ENCODE peak calls at places on chromosomes 13 and 19, in five cellular contexts. D is astrocyte, F is mesendoderm, I is heart left ventricle, Y is pancreas. O is an unnamed sample.

GRCh38 chr13:30607908-30608307 is 9.8 kb upstream of the USPL1 start:
- DNase-seq in I (no peak), Y (no peak), D (no peak), F (no peak), O (peak; percentile 55)

GRCh38 chr19:2253106-2254051 is 2.8 kb downstream of the JSRP1 start:
- DNase-seq in F (peak; percentile 67), D (no peak), Y (peak; percentile 69), I (no peak), O (no peak)

GRCh38 chr19:48403606-48404005 is 10.1 kb downstream of the GRIN2D start:
- DNase-seq in F (peak; percentile 91), I (no peak), Y (no peak), D (peak; percentile 56), O (peak; percentile 55)

GRCh38 chr13:33262069-33262487 is 23.5 kb downstream of the STARD13 start:
- DNase-seq in D (peak; percentile 76), Y (no peak), F (peak; percentile 83), I (peak; percentile 46), O (no peak)

GRCh38 chr13:38819053-38819452 is 132.2 kb downstream of the FREM2 start:
- DNase-seq in I (no peak), D (peak; percentile 51), Y (no peak), F (no peak), O (no peak)

GRCh38 chr13:109784590-109785140 is 1.7 kb downstream of the IRS2 start:
- DNase-seq in F (peak; percentile 82), I (peak; percentile 82), Y (peak; percentile 87), D (peak; percentile 40), O (peak; percentile 72)

GRCh38 chr13:51715613-51716012 is 88.3 kb downstream of the DHRS12 start:
- DNase-seq in I (no peak), Y (no peak), D (no peak), F (no peak), O (no peak)

GRCh38 chr19:5131031-5131865 is 162.3 kb downstream of the KDM4B start:
- DNase-seq in Y (no peak), I (no peak), D (no peak), F (no peak), O (no peak)

GRCh38 chr19:46602392-46603194 is 1.5 kb downstream of the CALM3 start:
- DNase-seq in Y (peak; percentile 76), F (no peak), D (no peak), I (no peak), O (no peak)
- H3K4me1 ChIP-seq in Y (peaks cover 15% of the 10 kb centered on the region), F (peaks cover 11% of the 10 kb centered on the region), D (peaks cover 19% of the 10 kb centered on the region), I (peaks cover 49% of the 10 kb centered on the region), O (peaks cover 20% of the 10 kb centered on the region)

GRCh38 chr19:13016245-13016627 is 21.0 kb downstream of the NFIX start:
- DNase-seq in F (no peak), I (no peak), Y (peak; percentile 1), D (no peak), O (no peak)
- H3K27ac ChIP-seq in F (no peak overlapping the region), I (peak overlapping the region; percentile 86), Y (no peak overlapping the region), D (peak overlapping the region; percentile 5), O (peak overlapping the region; percentile 75)

GRCh38 chr19:42068361-42068755 is 1.6 kb downstream of the GRIK5 start:
- DNase-seq in F (no peak), D (no peak), Y (no peak), I (no peak), O (no peak)
- H3K4me3 ChIP-seq in F (peak overlapping the region; percentile 16), D (no peak overlapping the region), Y (peak overlapping the region; percentile 40), I (no peak overlapping the region), O (no peak overlapping the region)

GRCh38 chr13:50074843-50075242 is 59.6 kb downstream of the KCNRG start:
- DNase-seq in F (no peak), I (no peak), D (no peak), Y (no peak), O (no peak)
- H3K4me1 ChIP-seq in F (no peaks in the 10 kb centered on the region), I (peaks cover 89% of the 10 kb centered on the region), D (peaks cover 2% of the 10 kb centered on the region), Y (peaks cover 5% of the 10 kb centered on the region), O (no peaks in the 10 kb centered on the region)

GRCh38 chr19:45133661-45134060 is 27.1 kb downstream of the NKPD1 start:
- DNase-seq in D (no peak), I (no peak), F (no peak), Y (no peak), O (no peak)

GRCh38 chr19:45130888-45131615 is 29.7 kb downstream of the NKPD1 start:
- DNase-seq in Y (no peak), D (no peak), F (no peak), I (no peak), O (no peak)

GRCh38 chr19:45128806-45129205 is 32.0 kb downstream of the NKPD1 start:
- DNase-seq in F (no peak), D (no peak), Y (no peak), I (no peak), O (no peak)

GRCh38 chr19:45128109-45128508 is 32.7 kb downstream of the NKPD1 start:
- DNase-seq in I (no peak), F (no peak), Y (no peak), D (no peak), O (no peak)

GRCh38 chr19:45130236-45130635 is 30.5 kb downstream of the NKPD1 start:
- DNase-seq in F (no peak), I (no peak), D (no peak), Y (no peak), O (no peak)
- H3K27ac ChIP-seq in F (no peak overlapping the region), I (no peak overlapping the region), D (no peak overlapping the region), Y (no peak overlapping the region), O (no peak overlapping the region)

GRCh38 chr19:640156-640548 is 473 bp downstream of the FGF22 start:
- DNase-seq in Y (peak; percentile 82), D (no peak), I (no peak), F (no peak), O (no peak)
- H3K4me3 ChIP-seq in Y (peak overlapping the region; percentile 44), D (no peak overlapping the region), I (peak overlapping the region; percentile 60), F (no peak overlapping the region), O (no peak overlapping the region)

DNA sequence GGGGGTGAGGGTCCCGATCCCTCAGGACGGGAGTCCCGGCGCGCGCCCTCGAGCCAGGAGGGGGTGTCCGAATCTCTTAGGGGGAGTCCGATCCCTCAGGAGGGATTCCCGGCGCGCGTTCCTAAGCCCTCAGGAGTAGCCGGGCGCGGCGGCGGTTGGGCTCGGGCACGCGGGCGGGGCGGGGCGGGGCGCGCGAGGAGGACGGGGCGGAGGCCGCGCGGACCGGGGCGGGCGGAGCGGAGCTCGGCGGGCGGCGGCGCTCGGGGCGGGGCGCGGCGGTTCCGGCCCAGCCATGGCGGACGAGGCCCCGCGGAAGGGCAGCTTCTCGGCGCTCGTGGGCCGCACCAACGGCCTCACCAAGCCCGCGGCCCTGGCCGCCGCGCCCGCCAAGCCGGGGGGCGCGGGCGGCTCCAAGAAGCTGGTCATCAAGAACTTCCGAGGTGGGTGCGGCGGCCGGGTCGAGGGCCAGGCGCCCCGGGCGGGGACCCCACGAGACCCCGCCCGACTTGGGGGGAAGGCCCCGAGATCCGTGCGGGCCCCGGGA is at the start of gene CUL4A:
- DNase-seq in I (peak; percentile 81), D (peak; percentile 49), Y (peak; percentile 92), F (peak; percentile 87), O (peak; percentile 77)
- H3K4me1 ChIP-seq in I (peaks cover 73% of the 10 kb centered on the region), D (peaks cover 21% of the 10 kb centered on the region), Y (peaks cover 32% of the 10 kb centered on the region), F (peaks cover 3% of the 10 kb centered on the region), O (peaks cover 25% of the 10 kb centered on the region)

O was measured in lung.